ENCODE peak calls at places on chromosomes 12 and 14, in five cellular contexts. E is Jurkat, Clone E6-1; A is fibroblast of mammary gland; B is transverse colon; U is lower leg skin. H is an unnamed sample.

GRCh38 chr14:103568952-103569351 is 6.2 kb downstream of the COA8 start:
- DNase-seq in U (no peak), B (no peak), A (no peak), E (no peak), H (no peak)

GRCh38 chr14:72291908-72292688 is 359.9 kb downstream of the RGS6 start:
- DNase-seq in B (no peak), U (peak), E (peak), A (peak), H (peak)

GRCh38 chr12:4134833-4135597 is 138.5 kb upstream of the CCND2 start:
- DNase-seq in U (no peak), E (no peak), A (no peak), B (no peak), H (no peak)

GRCh38 chr14:104146651-104147345 is 8.4 kb downstream of the KIF26A start:
- DNase-seq in B (no peak), U (no peak), A (no peak), E (no peak), H (no peak)

GRCh38 chr14:22886500-22887259 is 3.7 kb downstream of the REM2 start:
- DNase-seq in E (no peak), U (peak), B (peak), A (peak), H (peak)

GRCh38 chr12:80598004-80598606 is 109.3 kb upstream of the MYF6 start:
- DNase-seq in A (peak), U (no peak), B (no peak), E (peak), H (peak)

GRCh38 chr14:74921053-74921620 is 1.9 kb downstream of the RPS6KL1 start:
- DNase-seq in U (no peak), A (no peak), B (no peak), E (no peak), H (no peak)

GRCh38 chr12:47734725-47735480 is 9.6 kb upstream of the ENDOU start:
- DNase-seq in U (no peak), E (no peak), A (no peak), B (no peak), H (no peak)

GRCh38 chr12:49777800-49778748 is 36.7 kb downstream of the TMBIM6 start:
- DNase-seq in A (peak), U (no peak), B (peak), E (no peak), H (peak)

GRCh38 chr12:990308-990648 is 745 bp upstream of the ERC1 start:
- DNase-seq in E (peak), A (peak), U (peak), B (peak), H (peak)

GRCh38 chr12:130916251-130916911 is 37.3 kb upstream of the ADGRD1 start:
- DNase-seq in A (peak), U (no peak), B (peak), E (no peak), H (peak)

GRCh38 chr12:93361159-93361919 is 16.4 kb upstream of the NUDT4 start:
- DNase-seq in U (no peak), B (no peak), E (peak), A (peak), H (no peak)